ENCODE peak calls at places on chromosomes 4 and X, in seven cellular contexts. Y, Z, R, X, G, Q and P are unnamed samples.

GRCh38 chr4:112370466-112370865 is 73.3 kb downstream of the ALPK1 start:
- DNase-seq in Q (no peak), R (no peak), G (no peak), X (no peak), Z (no peak), Y (no peak), P (no peak)

GRCh38 chr4:170193496-170193895 is 103.7 kb upstream of the AADAT start:
- DNase-seq in X (no peak), R (no peak), G (no peak), Y (no peak), Q (no peak), Z (no peak), P (no peak)

GRCh38 chrX:137212078-137212632 is 178.4 kb upstream of the GPR101 start:
- DNase-seq in G (no peak), Q (no peak), Z (no peak), Y (no peak), X (no peak), R (no peak), P (no peak)

GRCh38 chr4:158813113-158813512 is 44.3 kb downstream of the FNIP2 start:
- DNase-seq in Y (no peak), G (no peak), Q (no peak), Z (no peak), X (no peak), R (no peak), P (no peak)

GRCh38 chrX:23699636-23700194 is 32.4 kb downstream of the PRDX4 start:
- DNase-seq in Q (no peak), Y (no peak), X (no peak), Z (no peak), G (no peak), R (peak; percentile 45), P (peak; percentile 37)

GRCh38 chr4:132958457-132959263 is 190.4 kb upstream of the PCDH10 start:
- DNase-seq in R (no peak), Q (no peak), X (no peak), Y (no peak), G (no peak), Z (no peak), P (no peak)

GRCh38 chr4:39308576-39308975 is 57.6 kb downstream of the RFC1 start:
- DNase-seq in Z (no peak), Q (no peak), G (peak; percentile 72), Y (no peak), X (no peak), R (no peak), P (no peak)

GRCh38 chr4:38190717-38191178 is 230.6 kb downstream of the PTTG2 start:
- DNase-seq in X (no peak), R (no peak), Y (no peak), G (peak; percentile 88), Z (no peak), Q (peak; percentile 36), P (no peak)

GRCh38 chr4:56863441-56864129 is 42.1 kb upstream of the SPINK2 start:
- DNase-seq in X (no peak), Z (no peak), G (no peak), Q (no peak), R (no peak), Y (no peak), P (no peak)

GRCh38 chr4:129092636-129093172 is 635 bp downstream of the SCLT1 start:
- DNase-seq in R (no peak), Z (no peak), Q (no peak), Y (no peak), G (no peak), X (no peak), P (no peak)

GRCh38 chrX:119398974-119399771 is at the start of gene SLC25A43:
- DNase-seq in Y (peak; percentile 44), X (no peak), Z (no peak), Q (peak; percentile 69), G (peak; percentile 31), R (peak; percentile 57), P (peak; percentile 29)

GRCh38 chr4:183170894-183171293 is 71.8 kb downstream of the WWC2 start:
- DNase-seq in Y (no peak), G (no peak), R (no peak), X (no peak), Z (no peak), Q (no peak), P (no peak)

GRCh38 chrX:150933945-150934350 is 35.5 kb upstream of the CD99L2 start:
- DNase-seq in Y (no peak), Q (no peak), X (no peak), Z (no peak), R (no peak), G (no peak), P (no peak)

GRCh38 chr4:10054571-10055041 is 33.3 kb upstream of the SLC2A9 start:
- DNase-seq in Z (no peak), Q (no peak), G (peak; percentile 74), R (peak; percentile 7), Y (no peak), X (peak; percentile 48), P (no peak)
- TF ChIP-seq MAX in Z (no peak), Q (no peak), G (no peak), R (no peak), Y (no peak), X (no peak), P (no peak)

DNA sequence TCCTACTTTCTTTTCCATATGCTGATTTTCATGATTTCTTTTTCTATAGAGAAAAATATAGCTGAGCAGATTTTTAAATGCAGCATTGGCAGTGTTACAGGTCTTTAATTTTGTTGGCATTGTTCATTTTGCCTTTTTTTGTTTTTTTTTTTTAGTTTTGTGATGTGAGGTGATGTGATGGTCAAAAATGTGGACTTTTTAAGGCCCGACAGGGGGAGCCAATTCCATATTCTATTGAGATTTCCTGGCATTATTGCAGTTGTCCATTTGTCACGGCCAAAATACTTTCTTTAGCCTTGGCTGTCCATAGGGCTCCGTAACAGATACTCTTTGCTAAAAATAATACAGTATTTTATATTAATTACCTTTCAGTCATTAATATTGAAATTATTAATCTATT is 47.8 kb downstream of the SLIT2 start:
- DNase-seq in X (peak; percentile 7), Z (peak; percentile 13), Y (peak; percentile 4), G (peak; percentile 58), R (no peak), Q (peak; percentile 32), P (no peak)
- TF ChIP-seq MAX in X (no peak), Z (no peak), Y (no peak), G (no peak), R (no peak), Q (no peak), P (no peak)

GRCh38 chr4:140163029-140163810 is 9.2 kb upstream of the MAML3 start:
- DNase-seq in Z (no peak), R (no peak), X (no peak), Y (no peak), G (peak; percentile 91), Q (no peak), P (no peak)
- TF ChIP-seq MAX in Z (no peak), R (no peak), X (no peak), Y (no peak), G (no peak), Q (no peak), P (no peak)

GRCh38 chr4:184959786-184960185 is 58.5 kb upstream of the HELT start:
- DNase-seq in G (no peak), Z (no peak), X (no peak), R (no peak), Q (no peak), Y (no peak), P (no peak)

GRCh38 chr4:184958127-184958806 is 60.0 kb upstream of the HELT start:
- DNase-seq in Y (no peak), R (no peak), G (no peak), Q (no peak), X (no peak), Z (no peak), P (no peak)

GRCh38 chr4:184958839-184959238 is 59.5 kb upstream of the HELT start:
- DNase-seq in Z (no peak), R (no peak), Q (no peak), Y (no peak), G (no peak), X (no peak), P (no peak)

GRCh38 chr4:184960505-184960971 is 57.8 kb upstream of the HELT start:
- DNase-seq in Y (no peak), R (no peak), X (peak; percentile 54), Q (no peak), G (no peak), Z (no peak), P (no peak)

GRCh38 chr4:184959309-184959708 is 59.0 kb upstream of the HELT start:
- DNase-seq in Y (no peak), X (no peak), R (no peak), Z (no peak), Q (no peak), G (no peak), P (no peak)
- TF ChIP-seq MAX in Y (no peak), X (no peak), R (no peak), Z (no peak), Q (no peak), G (no peak), P (no peak)

GRCh38 chr4:149166886-149167285 is 648.8 kb downstream of the IQCM start:
- DNase-seq in Q (no peak), X (no peak), Y (no peak), G (no peak), Z (no peak), R (no peak), P (no peak)

GRCh38 chr4:149161247-149161646 is 654.4 kb downstream of the IQCM start:
- DNase-seq in X (no peak), Q (no peak), Z (no peak), R (no peak), Y (no peak), G (no peak), P (no peak)

GRCh38 chr4:149166365-149166764 is 649.3 kb downstream of the IQCM start:
- DNase-seq in R (no peak), G (no peak), Q (no peak), Y (no peak), X (no peak), Z (no peak), P (no peak)

GRCh38 chr4:149160370-149160769 is 655.3 kb downstream of the IQCM start:
- DNase-seq in R (no peak), Q (no peak), Z (no peak), Y (no peak), G (no peak), X (no peak), P (no peak)

GRCh38 chr4:149164282-149164681 is 651.4 kb downstream of the IQCM start:
- DNase-seq in R (peak; percentile 50), Q (no peak), G (peak; percentile 5), Y (peak; percentile 3), Z (no peak), X (no peak), P (peak; percentile 28)
- TF ChIP-seq MAX in R (peak; percentile 38), Q (peak; percentile 34), G (no peak), Y (no peak), Z (no peak), X (no peak), P (no peak)

GRCh38 chr4:73936969-73937368 is 44.9 kb downstream of the PF4 start:
- DNase-seq in Q (no peak), Y (no peak), X (no peak), Z (no peak), G (no peak), R (no peak), P (no peak)
- TF ChIP-seq MAX in Q (no peak), Y (no peak), X (no peak), Z (no peak), G (no peak), R (no peak), P (no peak)

GRCh38 chr4:177322156-177322685 is 12.5 kb downstream of the NEIL3 start:
- DNase-seq in G (peak; percentile 71), Y (no peak), X (no peak), R (no peak), Z (no peak), Q (no peak), P (no peak)
- TF ChIP-seq MAX in G (no peak), Y (no peak), X (no peak), R (no peak), Z (no peak), Q (no peak), P (no peak)